ENCODE peak calls at places on chromosomes 16 and 17, in five cellular contexts. H is AG10803, Q is AG04450, P is mammary epithelial cell, R is AG04449. I is an unnamed sample.

GRCh38 chr17:17741346-17742023 is 60.2 kb downstream of the RAI1 start:
- DNase-seq in H (peak), Q (no peak), P (peak), R (no peak), I (no peak)

GRCh38 chr17:32926183-32926582 is 1.8 kb upstream of the TMEM98 start:
- DNase-seq in H (no peak), Q (no peak), P (no peak), R (no peak), I (no peak)

GRCh38 chr16:31537362-31537921 is 9.7 kb downstream of the AHSP start:
- DNase-seq in H (no peak), Q (no peak), P (no peak), R (no peak), I (no peak)

GRCh38 chr17:72254808-72255449 is 134.1 kb downstream of the SOX9 start:
- DNase-seq in H (no peak), Q (no peak), P (peak), R (no peak), I (no peak)

GRCh38 chr17:34110315-34110714 is 144.8 kb upstream of the CCL2 start:
- DNase-seq in H (no peak), Q (no peak), P (no peak), R (no peak), I (peak)

GRCh38 chr17:38893113-38893512 is 23.3 kb downstream of the LASP1 start:
- DNase-seq in H (no peak), Q (no peak), P (no peak), R (no peak), I (no peak)

GRCh38 chr17:39740357-39741111 is 2.8 kb downstream of the GRB7 start:
- DNase-seq in H (peak), Q (no peak), P (peak), R (no peak), I (no peak)

GRCh38 chr16:50310308-50311133 is 44.2 kb downstream of the ADCY7 start:
- DNase-seq in H (no peak), Q (no peak), P (no peak), R (no peak), I (peak)

GRCh38 chr17:17403899-17404576 is 72.8 kb upstream of the MED9 start:
- DNase-seq in H (no peak), Q (no peak), P (no peak), R (no peak), I (no peak)

GRCh38 chr16:85383836-85384825 is 229.0 kb upstream of the GSE1 start:
- DNase-seq in H (no peak), Q (no peak), P (peak), R (no peak), I (no peak)

GRCh38 chr17:78359216-78359935 is 501 bp downstream of the SOCS3 start:
- DNase-seq in H (no peak), Q (no peak), P (no peak), R (no peak), I (no peak)

GRCh38 chr17:29663155-29663554 is 40.4 kb upstream of the CORO6 start:
- DNase-seq in H (peak), Q (no peak), P (no peak), R (no peak), I (no peak)

GRCh38 chr17:42387663-42388380 is 420 bp downstream of the STAT3 start:
- DNase-seq in H (no peak), Q (no peak), P (peak), R (no peak), I (peak)

GRCh38 chr16:66360624-66361324 is 5.7 kb upstream of the CDH5 start:
- DNase-seq in H (no peak), Q (no peak), P (no peak), R (no peak), I (no peak)

GRCh38 chr17:64920026-64920418 is 744 bp upstream of the LRRC37A3 start:
- DNase-seq in H (peak), Q (no peak), P (no peak), R (no peak), I (no peak)

GRCh38 chr16:81936209-81936608 is 75.1 kb downstream of the SDR42E1 start:
- DNase-seq in H (no peak), Q (no peak), P (no peak), R (no peak), I (no peak)

GRCh38 chr16:2904100-2904921 is 7.4 kb upstream of the FLYWCH1 start:
- DNase-seq in H (peak), Q (peak), P (peak), R (no peak), I (peak)

GRCh38 chr17:73592531-73592961 is 51.7 kb downstream of the SDK2 start:
- DNase-seq in H (peak), Q (no peak), P (no peak), R (no peak), I (no peak)

GRCh38 chr17:350706-351435 is 1.7 kb downstream of the RPH3AL start:
- DNase-seq in H (peak), Q (no peak), P (peak), R (no peak), I (no peak)

GRCh38 chr17:74776990-74777389 is 845 bp upstream of the NAT9 start:
- DNase-seq in H (no peak), Q (no peak), P (no peak), R (no peak), I (no peak)

GRCh38 chr17:65730711-65731169 is 169.3 kb upstream of the AXIN2 start:
- DNase-seq in H (peak), Q (no peak), P (no peak), R (no peak), I (no peak)

GRCh38 chr17:61393904-61394629 is 5.6 kb upstream of the TBX2 start:
- DNase-seq in H (no peak), Q (no peak), P (no peak), R (no peak), I (no peak)

GRCh38 chr17:67239597-67239996 is 5.4 kb downstream of the HELZ start:
- DNase-seq in H (peak), Q (no peak), P (no peak), R (no peak), I (no peak)

GRCh38 chr16:2856061-2856670 is 1.8 kb downstream of the PRSS22 start:
- DNase-seq in H (no peak), Q (no peak), P (peak), R (no peak), I (no peak)

GRCh38 chr17:74125160-74125559 is 78.3 kb upstream of the RPL38 start:
- DNase-seq in H (no peak), Q (no peak), P (no peak), R (no peak), I (no peak)

GRCh38 chr16:24652209-24652712 is 77.2 kb upstream of the TNRC6A start:
- DNase-seq in H (peak), Q (no peak), P (no peak), R (no peak), I (no peak)

GRCh38 chr16:68040506-68041288 is 17.6 kb downstream of the DUS2 start:
- DNase-seq in H (peak), Q (peak), P (peak), R (no peak), I (peak)
- TF ChIP-seq CTCF in H (peak), Q (peak), P (peak), R (peak), I (peak)

GRCh38 chr16:65124596-65124995 is 2.7 kb upstream of the CDH11 start:
- DNase-seq in H (no peak), Q (no peak), P (no peak), R (no peak), I (no peak)

GRCh38 chr16:65125322-65125721 is 3.5 kb upstream of the CDH11 start:
- DNase-seq in H (no peak), Q (no peak), P (no peak), R (no peak), I (no peak)

GRCh38 chr16:65123846-65124513 is 2.1 kb upstream of the CDH11 start:
- DNase-seq in H (no peak), Q (no peak), P (no peak), R (no peak), I (no peak)

GRCh38 chr16:65126845-65127624 is 5.2 kb upstream of the CDH11 start:
- DNase-seq in H (no peak), Q (no peak), P (no peak), R (no peak), I (no peak)

DNA sequence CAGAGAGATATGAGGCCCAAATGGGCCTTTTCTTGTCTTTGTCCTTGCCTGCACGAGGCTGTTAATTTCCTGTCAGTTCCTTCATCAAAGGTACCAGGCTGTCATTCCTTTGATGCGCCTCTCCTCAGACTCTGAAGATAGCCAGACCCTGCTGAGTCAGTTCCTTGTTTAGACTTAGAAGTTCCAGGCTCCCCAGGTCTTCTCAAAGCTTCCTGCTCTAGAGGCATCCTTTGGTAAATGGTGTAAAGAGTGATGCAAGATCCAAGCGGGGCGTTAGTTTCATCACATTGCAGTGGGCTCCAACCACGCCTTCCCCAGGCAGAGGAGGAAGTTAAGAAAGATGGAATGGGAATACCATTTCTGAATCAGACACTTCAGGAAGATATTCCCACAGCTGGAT is 4.0 kb upstream of the CDH11 start:
- DNase-seq in H (peak), Q (no peak), P (no peak), R (no peak), I (no peak)
- H3K4me3 ChIP-seq in H (peak), Q (no peak), P (no peak), R (peak), I (no peak)

GRCh38 chr17:50056217-50056960 is 479 bp downstream of the ITGA3 start:
- DNase-seq in H (peak), Q (no peak), P (peak), R (no peak), I (no peak)
- TF ChIP-seq CTCF in H (peak), Q (peak), P (peak), R (peak), I (no peak)

GRCh38 chr16:1774456-1774795 is 1.5 kb upstream of the MRPS34 start:
- DNase-seq in H (no peak), Q (no peak), P (no peak), R (no peak), I (no peak)
- H3K4me3 ChIP-seq in H (peak), Q (peak), P (peak), R (peak), I (peak)

DNA sequence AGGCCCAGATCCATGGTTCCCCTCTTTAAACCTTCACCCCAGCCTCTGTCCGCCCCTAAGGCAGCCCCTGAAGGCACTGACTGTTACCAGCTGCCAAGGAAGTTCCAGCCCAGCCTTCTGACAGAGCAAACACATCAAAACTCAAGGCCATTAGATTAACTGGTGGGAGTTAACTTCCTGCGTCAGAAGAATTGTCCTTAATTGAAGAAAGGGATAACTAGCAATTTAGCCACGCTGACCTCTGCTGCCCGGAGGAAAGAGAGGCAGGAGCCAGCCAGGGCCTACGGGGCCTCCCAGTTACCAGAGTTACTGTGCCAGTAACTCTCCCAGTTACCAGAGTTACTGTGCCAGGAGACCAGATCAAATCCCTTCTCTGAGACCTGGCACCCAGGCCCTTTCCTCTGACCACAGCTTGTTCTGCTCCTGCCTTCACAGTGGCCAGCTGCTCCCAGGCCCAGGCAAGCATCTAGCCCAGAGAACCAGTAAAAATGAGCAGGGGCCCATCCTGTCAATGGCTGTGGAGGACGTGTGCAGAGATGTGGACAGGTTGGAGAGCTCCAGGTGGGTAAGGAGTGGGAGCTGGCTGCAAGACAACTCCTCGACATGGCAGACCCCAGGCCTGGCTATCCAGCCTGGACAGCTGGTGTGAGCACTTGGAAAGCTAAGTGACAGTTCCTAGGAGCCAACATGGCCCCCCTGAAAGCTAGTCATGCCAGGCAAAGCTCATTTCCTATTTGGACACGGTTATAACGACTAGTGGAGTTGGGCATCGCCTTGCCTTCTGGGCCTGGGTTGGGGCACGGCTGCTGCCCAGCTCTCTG is 2.8 kb upstream of the PITPNM3 start:
- DNase-seq in H (no peak), Q (no peak), P (no peak), R (no peak), I (no peak)
- TF ChIP-seq CTCF in H (no peak), Q (no peak), P (no peak), R (no peak), I (no peak)